ENCODE peak calls at places on chromosomes 3 and 15, in six cellular contexts. Y is T-helper 1 cell; K is midbrain; Z is stimulated activated CD4-positive, alpha-beta T cell treated with anti-CD3 and anti-CD28 coated beads, Interleukin-1b, Interleukin-23, amount 100 ng/mL, for 1 hour; I is A172; D is mucosa of descending colon. O is an unnamed sample.

GRCh38 chr3:107525101-107525953 is 2.6 kb downstream of the BBX start:
- DNase-seq in K (peak), Z (no peak), I (peak), D (peak), Y (no peak), O (no peak)

GRCh38 chr3:185824051-185824466 is 783 bp downstream of the IGF2BP2 start:
- DNase-seq in Y (no peak), D (peak), I (no peak), K (no peak), Z (no peak), O (no peak)

GRCh38 chr3:18215639-18216038 is 209.5 kb downstream of the SATB1 start:
- DNase-seq in I (no peak), Z (no peak), K (no peak), Y (no peak), D (no peak), O (no peak)

GRCh38 chr3:148975277-148975676 is 16.1 kb upstream of the GYG1 start:
- DNase-seq in D (no peak), K (no peak), Z (no peak), I (peak), Y (no peak), O (no peak)

GRCh38 chr15:60583946-60584345 is 105.0 kb upstream of the ICE2 start:
- DNase-seq in Z (no peak), Y (no peak), K (no peak), I (no peak), D (no peak), O (no peak)

GRCh38 chr3:179276743-179277142 is 25.8 kb upstream of the KCNMB3 start:
- DNase-seq in K (no peak), I (no peak), Y (no peak), Z (no peak), D (no peak), O (no peak)

GRCh38 chr3:37457392-37458065 is 283.1 kb upstream of the LRRFIP2 start:
- DNase-seq in K (no peak), I (no peak), Z (no peak), Y (no peak), D (no peak), O (no peak)

GRCh38 chr15:48590704-48591103 is 54.8 kb downstream of the FBN1 start:
- DNase-seq in I (no peak), D (no peak), K (no peak), Z (no peak), Y (no peak), O (no peak)

GRCh38 chr3:12695112-12695511 is 31.2 kb upstream of the RAF1 start:
- DNase-seq in I (no peak), D (no peak), K (no peak), Z (no peak), Y (no peak), O (no peak)

GRCh38 chr3:30266536-30266935 is 339.9 kb upstream of the TGFBR2 start:
- DNase-seq in I (no peak), K (no peak), D (no peak), Z (no peak), Y (no peak), O (no peak)

GRCh38 chr15:38707802-38708671 is 143.4 kb upstream of the RASGRP1 start:
- DNase-seq in Z (no peak), K (peak), I (peak), D (no peak), Y (no peak), O (peak)

GRCh38 chr3:29226709-29227108 is 54.2 kb upstream of the RBMS3 start:
- DNase-seq in K (no peak), D (no peak), Z (no peak), I (peak), Y (no peak), O (no peak)

GRCh38 chr3:41697702-41698101 is 264.2 kb downstream of the ULK4 start:
- DNase-seq in D (no peak), Y (no peak), K (no peak), Z (no peak), I (no peak), O (no peak)

GRCh38 chr3:129504471-129505100 is 23.9 kb upstream of the RHO start:
- DNase-seq in Y (no peak), K (no peak), Z (no peak), D (no peak), I (no peak), O (no peak)

GRCh38 chr3:13713396-13713795 is 164.5 kb downstream of the FBLN2 start:
- DNase-seq in K (no peak), Z (no peak), D (no peak), I (no peak), Y (no peak), O (no peak)

GRCh38 chr3:147945968-147946519 is 536.9 kb downstream of the ZIC1 start:
- DNase-seq in Z (no peak), I (peak), D (no peak), Y (no peak), K (peak), O (no peak)

GRCh38 chr3:72036899-72037298 is 252.0 kb upstream of the PROK2 start:
- DNase-seq in Z (no peak), D (no peak), I (no peak), K (no peak), Y (no peak), O (no peak)

GRCh38 chr15:37130356-37130755 is 30.0 kb upstream of the MEIS2 start:
- DNase-seq in K (no peak), Z (no peak), D (no peak), Y (no peak), I (no peak), O (no peak)

GRCh38 chr3:55564709-55565108 is 77.6 kb upstream of the WNT5A start:
- DNase-seq in Z (no peak), Y (no peak), I (no peak), K (no peak), D (no peak), O (no peak)

GRCh38 chr3:15360786-15361493 is 28.6 kb upstream of the SH3BP5 start:
- DNase-seq in D (no peak), K (no peak), I (no peak), Y (no peak), Z (no peak), O (no peak)

GRCh38 chr3:48997714-48998637 is 7.9 kb downstream of the P4HTM start:
- DNase-seq in D (no peak), K (peak), Y (no peak), I (no peak), Z (no peak), O (no peak)

GRCh38 chr3:109831403-109831802 is 494.1 kb upstream of the DPPA4 start:
- DNase-seq in D (no peak), Z (no peak), K (no peak), I (no peak), Y (no peak), O (no peak)

GRCh38 chr3:164476631-164477030 is 601.7 kb downstream of the SI start:
- DNase-seq in D (no peak), I (no peak), Y (no peak), K (no peak), Z (no peak), O (no peak)

GRCh38 chr15:41878355-41878699 is 15.5 kb downstream of the SPTBN5 start:
- DNase-seq in K (no peak), Y (no peak), Z (no peak), D (no peak), I (no peak), O (no peak)

GRCh38 chr3:172746476-172746875 is 4.0 kb upstream of the ECT2 start:
- DNase-seq in Y (no peak), K (no peak), I (peak), Z (no peak), D (no peak), O (no peak)

GRCh38 chr3:48492461-48493202 is 11.3 kb downstream of the SHISA5 start:
- DNase-seq in I (no peak), Y (no peak), D (no peak), Z (no peak), K (no peak), O (no peak)

GRCh38 chr3:58082047-58082446 is 73.8 kb downstream of the FLNB start:
- DNase-seq in Z (no peak), Y (no peak), D (no peak), K (no peak), I (peak), O (no peak)

GRCh38 chr3:168467085-168467714 is 371.5 kb upstream of the GOLIM4 start:
- DNase-seq in Z (no peak), Y (no peak), I (peak), D (no peak), K (peak), O (peak)

GRCh38 chr15:35911052-35911780 is 365.3 kb upstream of the DPH6 start:
- DNase-seq in I (no peak), K (no peak), D (no peak), Y (no peak), Z (no peak), O (no peak)

GRCh38 chr15:38683382-38684242 is 119.0 kb upstream of the RASGRP1 start:
- DNase-seq in I (peak), Z (peak), D (peak), K (peak), Y (peak), O (no peak)

GRCh38 chr3:180421221-180421620 is 180.7 kb upstream of the TTC14 start:
- DNase-seq in Z (no peak), K (no peak), Y (no peak), I (peak), D (no peak), O (no peak)

GRCh38 chr3:31567036-31567435 is 34.3 kb downstream of the STT3B start:
- DNase-seq in Z (no peak), Y (no peak), I (no peak), D (no peak), K (no peak), O (no peak)

GRCh38 chr3:13346481-13347389 is 73.4 kb downstream of the NUP210 start:
- DNase-seq in I (peak), Y (peak), D (peak), Z (peak), K (no peak), O (no peak)

GRCh38 chr15:37789881-37790280 is 144.6 kb upstream of the TMCO5A start:
- DNase-seq in D (no peak), Y (no peak), Z (no peak), I (peak), K (no peak), O (no peak)

GRCh38 chr15:84082739-84083138 is 152.8 kb upstream of the GOLGA6L4 start:
- DNase-seq in Z (no peak), D (no peak), I (peak), K (no peak), Y (no peak), O (no peak)

GRCh38 chr3:67710396-67710795 is 56.0 kb upstream of the SUCLG2 start:
- DNase-seq in D (no peak), I (no peak), Y (no peak), Z (no peak), K (no peak), O (no peak)

GRCh38 chr3:151918253-151919029 is 45.0 kb downstream of the SUCNR1 start:
- DNase-seq in Z (no peak), Y (no peak), K (peak), D (no peak), I (peak), O (peak)

GRCh38 chr3:194598771-194599557 is 34.3 kb downstream of the TMEM44 start:
- DNase-seq in I (peak), D (no peak), K (no peak), Z (no peak), Y (no peak), O (no peak)

GRCh38 chr3:110272525-110272924 is 799.1 kb upstream of the NECTIN3 start:
- DNase-seq in Y (no peak), Z (no peak), I (no peak), D (no peak), K (no peak), O (no peak)

GRCh38 chr3:166270428-166270827 is 433.2 kb upstream of the BCHE start:
- DNase-seq in Y (no peak), I (no peak), K (no peak), D (no peak), Z (no peak), O (no peak)